ENCODE peak calls at places on chromosomes 1 and 21, in seven cellular contexts. F, N, J, W, L, C and O are unnamed samples.

GRCh38 chr1:5685446-5686040 is 306.7 kb downstream of the NPHP4 start:
- DNase-seq in W (no peak), C (no peak), J (no peak), F (no peak), N (no peak), L (no peak), O (no peak)

GRCh38 chr1:205258313-205259176 is 30.8 kb downstream of the TMCC2 start:
- DNase-seq in C (no peak), W (no peak), N (no peak), L (no peak), F (no peak), J (no peak), O (peak; percentile 90)

GRCh38 chr1:98129486-98129885 is 208.7 kb upstream of the DPYD start:
- DNase-seq in J (no peak), F (no peak), N (no peak), C (no peak), L (no peak), W (no peak), O (no peak)

GRCh38 chr1:55636691-55637090 is 421.5 kb upstream of the USP24 start:
- DNase-seq in J (no peak), L (no peak), C (no peak), W (no peak), F (no peak), N (no peak), O (peak; percentile 20)

GRCh38 chr1:204067935-204068334 is 5.0 kb upstream of the SOX13 start:
- DNase-seq in J (no peak), C (no peak), L (no peak), N (no peak), W (no peak), F (no peak), O (no peak)

GRCh38 chr1:204263240-204263848 is 49.6 kb upstream of the GOLT1A start:
- DNase-seq in C (no peak), W (no peak), J (no peak), L (no peak), N (peak; percentile 45), F (peak; percentile 32), O (no peak)

GRCh38 chr1:211229365-211229759 is 29.8 kb upstream of the RCOR3 start:
- DNase-seq in L (no peak), C (no peak), W (no peak), J (peak; percentile 0), F (no peak), N (no peak), O (no peak)

GRCh38 chr1:27741124-27741523 is 15.4 kb downstream of the FAM76A start:
- DNase-seq in W (no peak), N (no peak), C (no peak), J (no peak), F (no peak), L (no peak), O (no peak)

GRCh38 chr1:93471911-93472310 is 24.0 kb downstream of the FNBP1L start:
- DNase-seq in L (no peak), C (no peak), F (no peak), W (no peak), N (no peak), J (no peak), O (no peak)

GRCh38 chr1:125085720-125086591 is 3901.2 kb downstream of the SRGAP2C start:
- DNase-seq in L (no peak), F (no peak), N (no peak), C (peak; percentile 47), W (no peak), J (no peak), O (no peak)

GRCh38 chr1:110425196-110425595 is 17.7 kb upstream of the LAMTOR5 start:
- DNase-seq in W (no peak), N (peak; percentile 17), C (no peak), L (no peak), J (no peak), F (no peak), O (no peak)

DNA sequence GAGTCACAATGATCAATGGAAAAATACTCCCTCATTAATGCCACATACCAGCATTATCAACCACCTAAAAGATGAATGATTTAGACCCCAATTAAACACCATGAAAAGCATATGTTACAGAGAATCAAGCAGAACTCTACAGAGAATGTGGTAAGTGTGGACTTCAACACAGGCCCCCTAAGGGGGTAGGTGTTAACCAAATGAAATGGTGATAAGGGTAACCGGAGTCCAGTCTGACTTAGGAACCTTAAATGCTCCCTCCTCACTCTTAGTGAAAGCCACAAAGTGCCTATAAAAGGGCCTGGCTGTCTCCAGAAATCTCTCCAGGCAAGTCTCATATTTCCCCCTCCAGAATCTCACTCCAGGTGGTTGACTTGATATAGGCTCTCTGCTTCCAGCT is 149.2 kb upstream of the FOXD3 start:
- DNase-seq in C (no peak), N (no peak), J (no peak), F (no peak), W (no peak), L (no peak), O (no peak)
- H3K27me3 ChIP-seq in C (no peaks in the 10 kb centered on the region), N (no peaks in the 10 kb centered on the region), J (no peaks in the 10 kb centered on the region), F (no peaks in the 10 kb centered on the region), W (no peaks in the 10 kb centered on the region), L (no peaks in the 10 kb centered on the region), O (no peaks in the 10 kb centered on the region)

GRCh38 chr1:241521718-241522117 is 2.2 kb upstream of the FH start:
- DNase-seq in J (no peak), F (no peak), W (no peak), C (no peak), L (no peak), N (no peak), O (no peak)
- H3K27me3 ChIP-seq in J (peaks cover 5% of the 10 kb centered on the region), F (no peaks in the 10 kb centered on the region), W (peaks cover 26% of the 10 kb centered on the region), C (no peaks in the 10 kb centered on the region), L (peaks cover 43% of the 10 kb centered on the region), N (peaks cover 4% of the 10 kb centered on the region), O (no peaks in the 10 kb centered on the region)

DNA sequence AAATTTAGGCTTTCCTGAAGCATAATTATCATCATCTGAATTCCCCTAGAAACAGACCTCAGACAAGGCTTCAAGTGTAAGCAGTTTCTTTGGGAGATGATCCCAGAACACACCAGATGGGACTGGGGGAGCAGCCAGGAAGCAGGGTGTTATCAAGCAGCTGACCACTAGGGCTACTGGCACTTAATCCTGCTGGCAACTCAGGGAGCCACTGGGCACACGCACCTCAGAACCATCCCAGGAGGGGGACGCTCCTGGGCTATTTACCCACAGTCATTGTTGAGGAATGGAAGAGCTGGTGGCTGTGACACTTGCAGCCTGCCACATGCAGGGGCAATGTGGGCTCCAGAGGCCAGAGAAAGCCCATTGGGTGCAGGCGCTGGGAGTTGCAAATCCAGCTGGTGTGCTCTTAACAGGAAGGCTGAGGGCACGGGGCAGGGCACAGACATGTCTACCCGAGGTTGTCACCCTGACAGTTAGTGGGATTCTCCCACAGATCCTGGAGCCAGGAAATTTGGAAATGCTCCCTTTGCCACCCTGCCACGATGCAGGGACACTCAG is 15.1 kb upstream of the IL22RA1 start:
- DNase-seq in L (no peak), C (no peak), J (no peak), N (no peak), F (no peak), W (no peak), O (no peak)
- H3K27me3 ChIP-seq in L (no peaks in the 10 kb centered on the region), C (no peaks in the 10 kb centered on the region), J (no peaks in the 10 kb centered on the region), N (no peaks in the 10 kb centered on the region), F (no peaks in the 10 kb centered on the region), W (no peaks in the 10 kb centered on the region), O (no peaks in the 10 kb centered on the region)

GRCh38 chr1:47224676-47225399 is 7.2 kb downstream of the TAL1 start:
- DNase-seq in L (no peak), F (no peak), N (no peak), J (no peak), C (no peak), W (no peak), O (no peak)

GRCh38 chr1:47225430-47226100 is 6.5 kb downstream of the TAL1 start:
- DNase-seq in C (no peak), F (no peak), W (no peak), N (no peak), J (no peak), L (no peak), O (no peak)

GRCh38 chr1:47223921-47224675 is 7.9 kb downstream of the TAL1 start:
- DNase-seq in W (no peak), N (no peak), C (no peak), L (no peak), J (no peak), F (no peak), O (no peak)

GRCh38 chr1:47227370-47228232 is 4.4 kb downstream of the TAL1 start:
- DNase-seq in W (no peak), C (no peak), J (no peak), N (no peak), F (no peak), L (no peak), O (no peak)

GRCh38 chr1:47226121-47226977 is 5.7 kb downstream of the TAL1 start:
- DNase-seq in L (no peak), C (no peak), J (no peak), N (no peak), W (no peak), F (no peak), O (no peak)
- H3K27me3 ChIP-seq in L (peaks cover 100% of the 10 kb centered on the region), C (peaks cover 7% of the 10 kb centered on the region), J (peaks cover 31% of the 10 kb centered on the region), N (peaks cover 99% of the 10 kb centered on the region), W (peaks cover 75% of the 10 kb centered on the region), F (peaks cover 2% of the 10 kb centered on the region), O (peaks cover 100% of the 10 kb centered on the region)

DNA sequence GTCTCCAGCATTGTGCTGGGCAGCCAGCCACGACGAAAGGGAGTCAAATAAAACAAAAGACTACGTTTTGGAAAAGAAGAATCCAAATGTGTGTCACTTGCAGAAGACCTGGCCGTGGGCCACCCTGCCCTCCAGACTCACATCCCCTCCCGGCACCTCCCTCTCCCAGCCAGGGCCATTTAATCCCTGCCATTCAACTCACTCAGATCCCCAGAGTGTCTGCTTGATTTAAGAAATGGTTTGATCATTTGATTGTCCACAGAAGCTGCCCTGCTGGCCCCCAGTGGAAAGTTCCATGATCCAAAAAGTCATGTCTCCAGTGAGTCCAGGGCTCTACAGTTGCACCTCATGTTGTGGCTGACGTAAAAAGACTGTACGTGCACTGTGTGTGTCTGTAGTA is 2.3 kb upstream of the KRTAP10-11 start:
- DNase-seq in J (no peak), F (no peak), W (no peak), L (no peak), C (no peak), N (no peak), O (no peak)
- H3K27me3 ChIP-seq in J (no peaks in the 10 kb centered on the region), F (no peaks in the 10 kb centered on the region), W (peaks cover 10% of the 10 kb centered on the region), L (peaks cover 15% of the 10 kb centered on the region), C (no peaks in the 10 kb centered on the region), N (peaks cover 35% of the 10 kb centered on the region), O (no peaks in the 10 kb centered on the region)

GRCh38 chr1:153345187-153346066 is 3.2 kb downstream of the PGLYRP4 start:
- DNase-seq in N (no peak), W (no peak), J (no peak), L (no peak), F (no peak), C (no peak), O (no peak)
- H3K27me3 ChIP-seq in N (peaks cover 49% of the 10 kb centered on the region), W (peaks cover 26% of the 10 kb centered on the region), J (no peaks in the 10 kb centered on the region), L (peaks cover 14% of the 10 kb centered on the region), F (no peaks in the 10 kb centered on the region), C (no peaks in the 10 kb centered on the region), O (peaks cover 11% of the 10 kb centered on the region)

GRCh38 chr1:37636435-37636834 is 1.7 kb upstream of the RSPO1 start:
- DNase-seq in W (no peak), C (no peak), N (no peak), J (no peak), F (no peak), L (no peak), O (no peak)
- H3K27me3 ChIP-seq in W (peaks cover 76% of the 10 kb centered on the region), C (peaks cover 7% of the 10 kb centered on the region), N (peaks cover 80% of the 10 kb centered on the region), J (peaks cover 16% of the 10 kb centered on the region), F (no peaks in the 10 kb centered on the region), L (peaks cover 81% of the 10 kb centered on the region), O (peaks cover 83% of the 10 kb centered on the region)